ENCODE peak calls at places on chromosomes 4 and X, in five cellular contexts. One of them, this sample, is unnamed. For H3K4me1 and H3K36me3, the result is how much of the 10 kb centered on the place peaks cover.

GRCh38 chr4:23401572-23401971 is 488.3 kb downstream of the PPARGC1A start:
- DNase-seq in left lung: no peak
- DNase-seq in aorta: no peak
- DNase-seq in heart left ventricle: no peak
- DNase-seq in tibial nerve: no peak
- DNase-seq in this sample: no peak

GRCh38 chrX:47651043-47651905 is 911 bp upstream of the ELK1 start:
- DNase-seq in left lung: no peak
- DNase-seq in aorta: no peak
- DNase-seq in heart left ventricle: no peak
- DNase-seq in tibial nerve: no peak
- DNase-seq in this sample: no peak

GRCh38 chrX:106730385-106730784 is 3.9 kb downstream of the RNF128 start:
- DNase-seq in left lung: no peak
- DNase-seq in aorta: no peak
- DNase-seq in heart left ventricle: no peak
- DNase-seq in tibial nerve: no peak
- DNase-seq in this sample: no peak

GRCh38 chr4:144615182-144615581 is 30.8 kb upstream of the HHIP start:
- DNase-seq in left lung: no peak
- DNase-seq in aorta: no peak
- DNase-seq in heart left ventricle: no peak
- DNase-seq in tibial nerve: no peak
- DNase-seq in this sample: no peak

GRCh38 chr4:10096201-10096975 is 20.2 kb downstream of the WDR1 start:
- DNase-seq in left lung: peak
- DNase-seq in aorta: no peak
- DNase-seq in heart left ventricle: peak
- DNase-seq in tibial nerve: peak
- DNase-seq in this sample: peak

GRCh38 chr4:159410076-159410777 is 307.3 kb downstream of the RAPGEF2 start:
- DNase-seq in left lung: no peak
- DNase-seq in aorta: no peak
- DNase-seq in heart left ventricle: no peak
- DNase-seq in tibial nerve: no peak
- DNase-seq in this sample: no peak

GRCh38 chr4:73801692-73802091 is 34.8 kb upstream of the CXCL6 start:
- DNase-seq in left lung: no peak
- DNase-seq in aorta: no peak
- DNase-seq in heart left ventricle: no peak
- DNase-seq in tibial nerve: no peak
- DNase-seq in this sample: no peak

GRCh38 chr4:113539408-113539807 is 222.1 kb downstream of the CAMK2D start:
- DNase-seq in left lung: no peak
- DNase-seq in aorta: no peak
- DNase-seq in heart left ventricle: no peak
- DNase-seq in tibial nerve: no peak
- DNase-seq in this sample: no peak

GRCh38 chrX:144219035-144219434 is 335.2 kb downstream of the UBE2NL start:
- DNase-seq in left lung: peak
- DNase-seq in aorta: no peak
- DNase-seq in heart left ventricle: no peak
- DNase-seq in tibial nerve: no peak
- DNase-seq in this sample: no peak

GRCh38 chr4:184568770-184569169 is 80.5 kb downstream of the CASP3 start:
- DNase-seq in left lung: no peak
- DNase-seq in aorta: no peak
- DNase-seq in heart left ventricle: no peak
- DNase-seq in tibial nerve: no peak
- DNase-seq in this sample: no peak

GRCh38 chr4:176656108-176656507 is 136.6 kb downstream of the VEGFC start:
- DNase-seq in left lung: no peak
- DNase-seq in aorta: no peak
- DNase-seq in heart left ventricle: no peak
- DNase-seq in tibial nerve: no peak
- DNase-seq in this sample: no peak

GRCh38 chrX:150575415-150575814 is 7.0 kb downstream of the MTM1 start:
- DNase-seq in left lung: no peak
- DNase-seq in aorta: no peak
- DNase-seq in heart left ventricle: no peak
- DNase-seq in tibial nerve: no peak
- DNase-seq in this sample: no peak
- H3K4me1 ChIP-seq in left lung: half or more
- H3K4me1 ChIP-seq in aorta: under half
- H3K4me1 ChIP-seq in heart left ventricle: under half
- H3K4me1 ChIP-seq in tibial nerve: under half
- H3K4me1 ChIP-seq in this sample: under half

GRCh38 chrX:1519022-1519497 is 17.9 kb downstream of the P2RY8 start:
- DNase-seq in left lung: no peak
- DNase-seq in aorta: no peak
- DNase-seq in heart left ventricle: no peak
- DNase-seq in tibial nerve: no peak
- DNase-seq in this sample: no peak

GRCh38 chrX:1511829-1512228 is 25.2 kb downstream of the P2RY8 start:
- DNase-seq in left lung: no peak
- DNase-seq in aorta: peak
- DNase-seq in heart left ventricle: no peak
- DNase-seq in tibial nerve: no peak
- DNase-seq in this sample: no peak

GRCh38 chrX:1520350-1520749 is 16.6 kb downstream of the P2RY8 start:
- DNase-seq in left lung: no peak
- DNase-seq in aorta: no peak
- DNase-seq in heart left ventricle: no peak
- DNase-seq in tibial nerve: no peak
- DNase-seq in this sample: no peak

GRCh38 chrX:1518512-1518911 is 18.5 kb downstream of the P2RY8 start:
- DNase-seq in left lung: no peak
- DNase-seq in aorta: no peak
- DNase-seq in heart left ventricle: no peak
- DNase-seq in tibial nerve: no peak
- DNase-seq in this sample: no peak

DNA sequence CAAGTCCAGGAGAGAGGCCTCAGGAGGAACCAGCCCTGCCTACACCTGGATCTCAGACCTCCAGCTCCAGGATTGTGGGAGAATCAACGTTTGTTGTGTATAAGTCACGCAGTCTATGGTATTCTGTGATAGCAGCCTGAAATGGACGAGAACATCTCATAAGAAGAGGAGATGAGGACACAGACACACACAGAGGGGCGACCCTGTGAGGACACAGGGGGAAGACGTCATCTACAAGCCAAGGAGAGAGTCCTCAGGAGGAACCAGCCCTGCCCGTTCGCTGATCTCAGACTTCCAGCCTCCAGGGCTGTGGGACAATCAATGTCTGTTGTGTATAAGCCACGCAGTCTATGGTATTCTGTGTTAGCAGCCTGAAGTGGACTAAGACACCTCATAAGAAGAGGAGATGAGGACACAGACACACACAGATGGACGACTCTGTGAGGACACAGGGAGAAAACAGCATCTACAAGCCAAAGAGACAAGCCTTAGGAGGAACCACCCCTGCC is 20.3 kb downstream of the P2RY8 start:
- DNase-seq in left lung: no peak
- DNase-seq in aorta: no peak
- DNase-seq in heart left ventricle: no peak
- DNase-seq in tibial nerve: no peak
- DNase-seq in this sample: no peak
- H3K36me3 ChIP-seq in left lung: under half
- H3K36me3 ChIP-seq in aorta: under half
- H3K36me3 ChIP-seq in heart left ventricle: under half
- H3K36me3 ChIP-seq in tibial nerve: under half
- H3K36me3 ChIP-seq in this sample: under half

GRCh38 chrX:7119927-7120577 is 27.5 kb upstream of the STS start:
- DNase-seq in left lung: no peak
- DNase-seq in aorta: no peak
- DNase-seq in heart left ventricle: no peak
- DNase-seq in tibial nerve: no peak
- DNase-seq in this sample: no peak
- H3K4me1 ChIP-seq in left lung: under half
- H3K4me1 ChIP-seq in aorta: under half
- H3K4me1 ChIP-seq in heart left ventricle: under half
- H3K4me1 ChIP-seq in tibial nerve: under half
- H3K4me1 ChIP-seq in this sample: under half

GRCh38 chr4:42482516-42483327 is 85.4 kb downstream of the SHISA3 start:
- DNase-seq in left lung: no peak
- DNase-seq in aorta: no peak
- DNase-seq in heart left ventricle: no peak
- DNase-seq in tibial nerve: no peak
- DNase-seq in this sample: no peak
- H3K36me3 ChIP-seq in left lung: under half
- H3K36me3 ChIP-seq in aorta: under half
- H3K36me3 ChIP-seq in heart left ventricle: under half
- H3K36me3 ChIP-seq in tibial nerve: under half
- H3K36me3 ChIP-seq in this sample: under half

This sample was measured in heart right ventricle.